ENCODE peak calls at places on chromosome 11, in five cellular contexts. Z is stimulated activated CD4-positive, alpha-beta T cell treated with anti-CD3 and anti-CD28 coated beads, Interleukin-12 subunit alpha, Interleukin-12 subunit beta, amount 100 ng/mL, for 4 hours; J is dermis blood vessel endothelial cell; I is GM23248; U is RWPE1. L is an unnamed sample.

GRCh38 chr11:69822676-69823494 is 3.7 kb upstream of the FGF3 start:
- DNase-seq in Z (no peak), J (no peak), I (no peak), U (no peak), L (no peak)

GRCh38 chr11:10459029-10459970 is 4.2 kb downstream of the AMPD3 start:
- DNase-seq in Z (peak; percentile 42), J (peak; percentile 34), I (no peak), U (no peak), L (no peak)

GRCh38 chr11:12864316-12865156 is 144.6 kb upstream of the RASSF10 start:
- DNase-seq in Z (no peak), J (peak; percentile 98), I (peak; percentile 46), U (peak; percentile 30), L (no peak)

GRCh38 chr11:87779276-87780067 is 395.8 kb downstream of the RAB38 start:
- DNase-seq in Z (no peak), J (no peak), I (peak; percentile 8), U (no peak), L (no peak)

GRCh38 chr11:118791961-118792578 is 1.1 kb upstream of the DDX6 start:
- DNase-seq in Z (peak; percentile 45), J (peak; percentile 39), I (peak; percentile 48), U (peak; percentile 16), L (no peak)

GRCh38 chr11:65710424-65710823 is 1.6 kb upstream of the KAT5 start:
- DNase-seq in Z (no peak), J (no peak), I (peak; percentile 15), U (no peak), L (no peak)

GRCh38 chr11:25860677-25861445 is 471.1 kb upstream of the ANO3 start:
- DNase-seq in Z (no peak), J (no peak), I (peak; percentile 1), U (no peak), L (no peak)

GRCh38 chr11:88555829-88556202 is 218.3 kb upstream of the CTSC start:
- DNase-seq in Z (no peak), J (peak; percentile 13), I (peak; percentile 76), U (no peak), L (no peak)

GRCh38 chr11:83566948-83567347 is 280.8 kb upstream of the CCDC90B start:
- DNase-seq in Z (no peak), J (no peak), I (peak; percentile 93), U (peak; percentile 8), L (no peak)

GRCh38 chr11:45857834-45858492 is 10.7 kb downstream of the CRY2 start:
- DNase-seq in Z (no peak), J (peak; percentile 96), I (peak; percentile 98), U (no peak), L (no peak)

L was measured in keratinocyte.